ENCODE peak calls at places on chromosome 11, in nine cellular contexts. S, K, J, R, A, Q, X, M and O are unnamed samples.

GRCh38 chr11:45209904-45210699 is 63.7 kb downstream of the PRDM11 start:
- DNase-seq in S (peak; percentile 89), K (no peak), J (peak; percentile 95), R (peak; percentile 71), A (peak; percentile 82), Q (no peak), X (peak; percentile 97), M (peak; percentile 32), O (no peak)

GRCh38 chr11:10233581-10233980 is 60.4 kb downstream of the SBF2 start:
- DNase-seq in S (no peak), K (peak; percentile 37), J (peak; percentile 66), R (peak; percentile 56), A (no peak), Q (peak; percentile 38), X (no peak), M (peak; percentile 92), O (peak; percentile 38)

GRCh38 chr11:56521955-56522354 is 21.1 kb downstream of the OR5M11 start:
- DNase-seq in S (no peak), K (no peak), J (no peak), R (no peak), A (no peak), Q (no peak), X (no peak), M (no peak), O (no peak)

GRCh38 chr11:35073691-35074382 is 65.1 kb upstream of the CD44 start:
- DNase-seq in S (no peak), K (no peak), J (no peak), R (no peak), A (no peak), Q (no peak), X (no peak), M (peak; percentile 34), O (no peak)

GRCh38 chr11:2298795-2299747 is 2.6 kb downstream of the C11orf21 start:
- DNase-seq in S (no peak), K (no peak), J (peak; percentile 22), R (no peak), A (peak; percentile 70), Q (no peak), X (peak; percentile 54), M (no peak), O (no peak)

GRCh38 chr11:96969251-96969650 is 579.4 kb downstream of the JRKL start:
- DNase-seq in S (no peak), K (no peak), J (no peak), R (peak; percentile 1), A (no peak), Q (no peak), X (no peak), M (no peak), O (no peak)

GRCh38 chr11:24093410-24093809 is 403.4 kb upstream of the LUZP2 start:
- DNase-seq in S (no peak), K (no peak), J (peak; percentile 0), R (no peak), A (no peak), Q (no peak), X (no peak), M (no peak), O (no peak)

GRCh38 chr11:103662880-103663279 is 373.6 kb upstream of the DDI1 start:
- DNase-seq in S (no peak), K (no peak), J (no peak), R (no peak), A (no peak), Q (no peak), X (no peak), M (no peak), O (no peak)

GRCh38 chr11:19679952-19680823 is 32.4 kb upstream of the NAV2 start:
- DNase-seq in S (peak; percentile 74), K (peak; percentile 97), J (peak; percentile 97), R (peak; percentile 98), A (peak; percentile 89), Q (peak; percentile 93), X (peak; percentile 58), M (peak; percentile 98), O (peak; percentile 87)

GRCh38 chr11:119432484-119433368 is 9.8 kb upstream of the THY1 start:
- DNase-seq in S (no peak), K (peak; percentile 56), J (peak; percentile 84), R (peak; percentile 87), A (no peak), Q (peak; percentile 34), X (peak; percentile 33), M (peak; percentile 93), O (no peak)

GRCh38 chr11:62667460-62667859 is 2.3 kb downstream of the CSKMT start:
- DNase-seq in S (no peak), K (no peak), J (no peak), R (no peak), A (no peak), Q (no peak), X (no peak), M (no peak), O (no peak)

GRCh38 chr11:44566952-44567875 is 1.8 kb downstream of the CD82 start:
- DNase-seq in S (no peak), K (no peak), J (no peak), R (no peak), A (no peak), Q (no peak), X (no peak), M (no peak), O (no peak)

GRCh38 chr11:12284321-12285050 is 92.9 kb upstream of the PARVA start:
- DNase-seq in S (no peak), K (no peak), J (peak; percentile 76), R (peak; percentile 89), A (no peak), Q (no peak), X (peak; percentile 15), M (peak; percentile 89), O (no peak)

GRCh38 chr11:131094828-131095227 is 178.5 kb upstream of the SNX19 start:
- DNase-seq in S (no peak), K (no peak), J (no peak), R (no peak), A (no peak), Q (no peak), X (no peak), M (no peak), O (no peak)

GRCh38 chr11:57482782-57483569 is 22.6 kb downstream of the RTN4RL2 start:
- DNase-seq in S (peak; percentile 46), K (no peak), J (peak; percentile 62), R (no peak), A (peak; percentile 74), Q (no peak), X (peak; percentile 61), M (no peak), O (no peak)

GRCh38 chr11:62402226-62402625 is 16.6 kb upstream of the SCGB1A1 start:
- DNase-seq in S (peak; percentile 61), K (no peak), J (no peak), R (no peak), A (peak; percentile 74), Q (no peak), X (peak; percentile 73), M (no peak), O (no peak)

GRCh38 chr11:95767498-95767897 is 22.1 kb downstream of the FAM76B start:
- DNase-seq in S (no peak), K (no peak), J (peak; percentile 86), R (peak; percentile 8), A (no peak), Q (no peak), X (no peak), M (peak; percentile 19), O (no peak)

GRCh38 chr11:60563553-60564235 is 48.5 kb downstream of the MS4A13 start:
- DNase-seq in S (no peak), K (no peak), J (no peak), R (no peak), A (no peak), Q (no peak), X (no peak), M (no peak), O (no peak)

GRCh38 chr11:35246725-35247124 is 107.8 kb downstream of the CD44 start:
- DNase-seq in S (no peak), K (peak; percentile 35), J (peak; percentile 55), R (no peak), A (no peak), Q (no peak), X (no peak), M (peak; percentile 63), O (no peak)

GRCh38 chr11:107043242-107043991 is 25.1 kb upstream of the GUCY1A2 start:
- DNase-seq in S (no peak), K (peak; percentile 86), J (peak; percentile 95), R (peak; percentile 98), A (no peak), Q (peak; percentile 99), X (no peak), M (peak; percentile 100), O (peak; percentile 94)

DNA sequence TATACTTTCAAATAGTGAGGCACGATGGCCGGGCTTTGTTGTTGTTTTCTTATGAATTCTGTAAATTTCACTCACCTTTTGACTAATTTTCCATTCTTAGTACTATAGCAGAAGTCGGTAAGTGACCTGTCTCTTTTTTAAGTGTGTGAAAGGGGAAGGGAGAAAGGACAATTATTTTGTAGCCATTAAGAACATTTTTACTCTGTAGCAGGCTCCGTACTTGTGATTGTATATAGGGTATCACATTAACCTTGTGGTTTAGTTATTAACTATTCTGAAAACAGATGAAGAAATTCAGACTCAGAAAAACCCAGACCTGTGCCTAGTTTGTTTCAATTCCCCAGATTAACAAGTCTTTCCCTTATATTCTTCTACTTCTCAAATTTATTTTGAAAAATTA is 78.7 kb downstream of the CASP12 start:
- DNase-seq in S (no peak), K (no peak), J (no peak), R (no peak), A (no peak), Q (no peak), X (no peak), M (no peak), O (no peak)
- TF ChIP-seq CTCF in S (no peak), K (no peak), J (no peak), R (no peak), A (no peak), Q (no peak), X (no peak), M (no peak), O (no peak)

GRCh38 chr11:827861-828167 is at the start of gene CRACR2B:
- DNase-seq in S (no peak), K (no peak), J (no peak), R (no peak), A (no peak), Q (no peak), X (no peak), M (no peak), O (no peak)
- H3K4me3 ChIP-seq in S (peak within 1 kb of the TSS; percentile 46), K (peak within 1 kb of the TSS; percentile 25), J (peak within 1 kb of the TSS; percentile 27), R (peak within 1 kb of the TSS; percentile 15), A (peak within 1 kb of the TSS; percentile 54), Q (peak within 1 kb of the TSS; percentile 34), X (no peak within 1 kb of the TSS), M (peak within 1 kb of the TSS; percentile 19), O (peak within 1 kb of the TSS; percentile 48)

GRCh38 chr11:32334822-32335221 is 100.5 kb downstream of the WT1 start:
- DNase-seq in S (no peak), K (no peak), J (no peak), R (no peak), A (no peak), Q (no peak), X (peak; percentile 53), M (no peak), O (no peak)
- TF ChIP-seq CTCF in S (no peak), K (peak; percentile 23), J (peak; percentile 23), R (peak; percentile 35), A (peak; percentile 30), Q (peak; percentile 21), X (peak; percentile 23), M (peak; percentile 12), O (peak; percentile 37)

DNA sequence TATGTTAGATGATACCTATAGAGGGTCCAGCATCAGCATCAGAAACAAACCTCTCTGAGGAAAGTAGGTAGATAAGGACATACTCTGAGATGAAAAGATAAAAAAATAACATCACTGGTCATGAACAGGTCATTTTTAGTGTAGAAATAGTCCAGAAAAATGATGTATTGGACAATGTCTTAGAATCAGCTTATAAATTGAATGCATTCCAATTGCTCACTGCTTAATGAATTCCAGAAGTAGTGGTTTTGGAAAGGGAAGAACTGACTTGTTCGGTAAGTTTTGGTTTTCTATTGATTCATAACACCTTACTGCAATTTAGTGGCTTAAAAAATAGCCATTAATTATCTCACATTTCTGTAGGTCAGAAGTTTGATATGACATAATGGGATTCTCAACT is 929.5 kb upstream of the CCDC90B start:
- DNase-seq in S (no peak), K (no peak), J (no peak), R (no peak), A (no peak), Q (no peak), X (no peak), M (peak; percentile 6), O (no peak)
- H3K4me3 ChIP-seq in S (no peak overlapping the region), K (no peak overlapping the region), J (no peak overlapping the region), R (no peak overlapping the region), A (no peak overlapping the region), Q (no peak overlapping the region), X (no peak overlapping the region), M (no peak overlapping the region), O (no peak overlapping the region)